ENCODE peak calls at places on chromosomes 12 and 14, in four cellular contexts. T is tibial artery, I is OCI-LY7, R is body of pancreas. W is an unnamed sample.

GRCh38 chr12:105654606-105655005 is 324.1 kb downstream of the C12orf75 start:
- DNase-seq in T (no peak), I (no peak), R (no peak), W (no peak)

GRCh38 chr12:14948672-14949071 is 10.3 kb upstream of the ERP27 start:
- DNase-seq in T (peak; percentile 36), I (peak; percentile 92), R (peak; percentile 49), W (peak; percentile 45)

GRCh38 chr12:105580841-105581352 is 250.4 kb downstream of the C12orf75 start:
- DNase-seq in T (no peak), I (no peak), R (no peak), W (peak; percentile 28)

GRCh38 chr14:63524537-63525155 is 18.5 kb downstream of the PPP2R5E start:
- DNase-seq in T (no peak), I (peak; percentile 84), R (no peak), W (peak; percentile 83)

GRCh38 chr12:103505371-103506236 is 9.8 kb upstream of the C12orf42 start:
- DNase-seq in T (no peak), I (no peak), R (no peak), W (no peak)

GRCh38 chr12:7354521-7354920 is 50.6 kb downstream of the ACSM4 start:
- DNase-seq in T (no peak), I (no peak), R (no peak), W (no peak)

GRCh38 chr12:104485651-104486341 is 29.0 kb downstream of the CHST11 start:
- DNase-seq in T (no peak), I (peak; percentile 78), R (no peak), W (no peak)

GRCh38 chr14:56552615-56553014 is 27.0 kb upstream of the TMEM260 start:
- DNase-seq in T (no peak), I (no peak), R (no peak), W (no peak)

GRCh38 chr14:50215416-50215815 is 16.0 kb downstream of the SOS2 start:
- DNase-seq in T (no peak), I (no peak), R (no peak), W (no peak)

GRCh38 chr12:5716221-5716620 is 228.8 kb downstream of the ANO2 start:
- DNase-seq in T (peak; percentile 23), I (no peak), R (no peak), W (peak; percentile 38)

GRCh38 chr12:108833355-108833733 is 24.0 kb downstream of the SSH1 start:
- DNase-seq in T (no peak), I (no peak), R (peak; percentile 35), W (no peak)

GRCh38 chr12:108332791-108333382 is 6.2 kb downstream of the CMKLR1 start:
- DNase-seq in T (peak; percentile 82), I (no peak), R (peak; percentile 20), W (peak; percentile 25)

GRCh38 chr12:4934651-4935050 is 24.9 kb downstream of the KCNA1 start:
- DNase-seq in T (no peak), I (no peak), R (no peak), W (no peak)

GRCh38 chr14:69346710-69347109 is 51.4 kb downstream of the ERH start:
- DNase-seq in T (no peak), I (no peak), R (peak; percentile 23), W (peak; percentile 44)

GRCh38 chr12:69254857-69255256 is 15.5 kb downstream of the CPSF6 start:
- DNase-seq in T (no peak), I (no peak), R (no peak), W (no peak)

DNA sequence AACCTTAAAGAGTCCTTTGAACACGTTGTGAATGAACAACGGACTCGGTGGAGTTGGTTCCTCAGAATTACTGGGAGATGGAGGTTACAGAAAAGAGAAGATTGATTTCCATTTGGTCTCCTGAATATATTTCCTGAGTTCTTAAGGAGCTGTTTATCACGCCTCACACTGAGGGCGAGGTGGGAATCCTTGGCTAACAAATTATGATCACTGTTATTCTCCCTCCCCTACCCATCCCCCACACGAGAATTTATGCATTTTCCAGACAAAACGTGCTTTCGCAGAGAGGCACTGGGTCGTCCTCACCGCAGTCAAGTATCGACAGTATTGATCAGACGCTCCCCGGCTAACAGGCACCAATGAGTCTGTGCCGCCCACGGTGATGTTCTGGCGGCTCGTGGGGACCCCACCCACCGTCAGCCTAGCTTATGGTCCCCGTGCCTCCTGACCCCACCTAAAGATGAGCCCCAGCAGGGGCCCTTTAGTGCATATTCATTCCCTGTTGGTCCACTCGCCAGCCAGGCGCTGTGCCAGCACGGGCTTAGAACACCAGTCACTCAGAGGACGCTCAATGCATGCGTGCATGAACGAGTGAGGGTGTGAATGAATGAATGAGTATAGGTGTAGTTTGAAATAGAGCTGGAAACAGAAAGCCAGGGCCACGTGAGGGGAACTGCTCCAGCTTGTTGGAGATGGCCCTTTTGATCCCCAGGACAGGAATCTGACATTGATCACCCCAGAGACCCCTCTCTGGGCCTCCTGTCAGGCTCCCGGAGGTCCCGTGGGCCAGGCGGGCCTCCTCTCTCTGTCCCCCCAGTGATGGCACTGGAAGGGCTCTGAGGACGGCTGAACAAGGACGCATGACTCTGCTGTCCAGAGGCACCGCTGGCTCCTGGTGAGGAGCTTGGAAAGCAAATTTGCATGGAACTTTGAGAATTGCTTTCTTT is 194.1 kb upstream of the C14orf180 start:
- DNase-seq in T (peak; percentile 12), I (no peak), R (peak; percentile 9), W (no peak)
- H3K4me1 ChIP-seq in T (no peaks in the 10 kb centered on the region), I (no peaks in the 10 kb centered on the region), R (no peaks in the 10 kb centered on the region), W (no peaks in the 10 kb centered on the region)

GRCh38 chr14:105329411-105330200 is 15.1 kb downstream of the PACS2 start:
- DNase-seq in T (no peak), I (no peak), R (no peak), W (no peak)

GRCh38 chr14:105326891-105327694 is 12.5 kb downstream of the PACS2 start:
- DNase-seq in T (no peak), I (no peak), R (no peak), W (no peak)

GRCh38 chr14:105328678-105329390 is 14.3 kb downstream of the PACS2 start:
- DNase-seq in T (no peak), I (no peak), R (no peak), W (no peak)

GRCh38 chr14:105326568-105326867 is 12.0 kb downstream of the PACS2 start:
- DNase-seq in T (no peak), I (no peak), R (no peak), W (no peak)

GRCh38 chr14:105328070-105328677 is 13.6 kb downstream of the PACS2 start:
- DNase-seq in T (no peak), I (no peak), R (no peak), W (no peak)
- H3K4me1 ChIP-seq in T (no peaks in the 10 kb centered on the region), I (no peaks in the 10 kb centered on the region), R (peaks cover 58% of the 10 kb centered on the region), W (no peaks in the 10 kb centered on the region)

GRCh38 chr12:127260531-127260930 is 1006.4 kb upstream of the TMEM132C start:
- DNase-seq in T (no peak), I (no peak), R (no peak), W (no peak)
- H3K4me1 ChIP-seq in T (no peaks in the 10 kb centered on the region), I (no peaks in the 10 kb centered on the region), R (no peaks in the 10 kb centered on the region), W (no peaks in the 10 kb centered on the region)

GRCh38 chr14:100018482-100018881 is 46.7 kb upstream of the EVL start:
- DNase-seq in T (no peak), I (no peak), R (no peak), W (no peak)

GRCh38 chr14:100025111-100025510 is 40.1 kb upstream of the EVL start:
- DNase-seq in T (no peak), I (peak; percentile 38), R (peak; percentile 18), W (peak; percentile 23)

GRCh38 chr14:100019156-100019882 is 45.9 kb upstream of the EVL start:
- DNase-seq in T (no peak), I (no peak), R (no peak), W (no peak)

GRCh38 chr14:100020623-100021022 is 44.6 kb upstream of the EVL start:
- DNase-seq in T (no peak), I (no peak), R (no peak), W (no peak)

GRCh38 chr14:100022772-100023451 is 42.3 kb upstream of the EVL start:
- DNase-seq in T (peak; percentile 31), I (no peak), R (no peak), W (no peak)
- H3K4me1 ChIP-seq in T (no peaks in the 10 kb centered on the region), I (no peaks in the 10 kb centered on the region), R (peaks cover 4% of the 10 kb centered on the region), W (no peaks in the 10 kb centered on the region)

GRCh38 chr14:92958373-92959188 is 35.6 kb downstream of the CHGA start:
- DNase-seq in T (no peak), I (no peak), R (no peak), W (no peak)
- H3K4me1 ChIP-seq in T (no peaks in the 10 kb centered on the region), I (no peaks in the 10 kb centered on the region), R (peaks cover 3% of the 10 kb centered on the region), W (no peaks in the 10 kb centered on the region)

GRCh38 chr14:104105822-104106470 is 20.4 kb downstream of the ASPG start:
- DNase-seq in T (no peak), I (no peak), R (peak; percentile 10), W (peak; percentile 61)

GRCh38 chr14:104107611-104108569 is 22.4 kb downstream of the ASPG start:
- DNase-seq in T (no peak), I (no peak), R (peak; percentile 20), W (peak; percentile 65)

GRCh38 chr14:104106471-104106991 is 21.0 kb downstream of the ASPG start:
- DNase-seq in T (no peak), I (no peak), R (peak; percentile 7), W (peak; percentile 21)

GRCh38 chr14:104108570-104109060 is 23.1 kb downstream of the ASPG start:
- DNase-seq in T (no peak), I (no peak), R (peak; percentile 11), W (no peak)

DNA sequence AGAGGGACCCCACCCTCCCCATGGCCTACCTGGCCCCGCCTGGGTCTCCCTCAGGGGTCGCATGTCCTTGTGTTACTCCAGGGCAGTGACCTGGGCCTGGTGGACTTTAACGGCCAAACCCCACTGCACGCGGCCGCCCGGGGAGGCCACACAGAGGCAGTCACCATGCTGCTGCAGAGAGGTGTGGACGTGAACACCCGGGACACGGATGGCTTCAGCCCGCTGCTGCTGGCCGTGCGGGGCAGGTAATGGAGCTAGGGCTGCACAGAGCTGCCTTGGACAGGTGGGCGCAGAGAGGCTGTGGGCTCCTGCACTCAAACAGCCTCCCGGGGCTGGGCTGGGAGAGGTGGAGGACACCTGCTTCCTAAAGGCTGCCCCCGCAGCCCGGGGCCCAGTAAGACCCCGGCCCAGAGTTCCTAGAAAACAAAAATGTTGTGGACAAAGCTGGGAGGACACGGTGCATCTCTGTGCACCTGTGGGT is 21.6 kb downstream of the ASPG start:
- DNase-seq in T (no peak), I (no peak), R (no peak), W (peak; percentile 17)
- H3K4me1 ChIP-seq in T (no peaks in the 10 kb centered on the region), I (no peaks in the 10 kb centered on the region), R (no peaks in the 10 kb centered on the region), W (peaks cover 13% of the 10 kb centered on the region)

DNA sequence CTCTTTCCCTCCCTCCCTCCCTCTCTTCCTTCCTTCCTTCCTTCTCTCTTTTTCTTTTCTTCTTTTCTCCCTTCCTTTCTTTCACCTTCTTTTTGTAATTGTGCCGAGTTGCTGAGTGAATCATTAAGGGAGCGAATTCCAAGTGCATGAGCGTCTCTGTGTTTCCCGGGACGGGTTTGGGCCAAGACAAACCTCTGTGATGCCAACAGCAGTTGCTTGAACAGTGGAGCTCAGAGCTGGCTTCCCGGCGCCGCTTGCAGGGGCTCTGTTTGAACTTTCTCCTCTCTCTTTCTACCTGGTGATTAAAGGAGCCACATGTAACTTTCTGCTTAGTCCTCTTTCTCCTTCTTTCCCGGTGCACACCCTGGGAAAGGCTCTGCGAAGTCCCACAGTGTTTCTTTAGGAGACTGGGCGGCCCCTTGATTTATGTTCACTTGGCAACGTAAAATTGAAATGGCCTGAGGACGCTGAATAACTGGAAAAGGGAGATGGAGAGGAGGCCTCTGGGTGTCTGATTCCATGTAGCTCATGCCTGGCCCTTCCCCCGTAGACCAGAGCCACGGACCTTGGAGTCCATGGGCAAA is 33.7 kb upstream of the MAP1LC3B2 start:
- DNase-seq in T (peak; percentile 82), I (no peak), R (peak; percentile 90), W (peak; percentile 47)
- H3K4me1 ChIP-seq in T (no peaks in the 10 kb centered on the region), I (no peaks in the 10 kb centered on the region), R (peaks cover 36% of the 10 kb centered on the region), W (no peaks in the 10 kb centered on the region)

W was measured in colonic mucosa.